ENCODE peak calls at places on chromosomes 5 and 9, in five cellular contexts. G is SK-N-SH, U is A549, V is endothelial cell of umbilical vein, N is K562. R is an unnamed sample.

GRCh38 chr5:139147743-139148079 is 50.5 kb downstream of the SIL1 start:
- DNase-seq in G (peak; percentile 65), U (no peak), V (no peak), N (no peak), R (no peak)

GRCh38 chr9:88476491-88477271 is 58.3 kb upstream of the NXNL2 start:
- DNase-seq in G (no peak), U (no peak), V (no peak), N (no peak), R (no peak)

GRCh38 chr9:36976371-36977030 is 57.6 kb downstream of the PAX5 start:
- DNase-seq in G (no peak), U (peak; percentile 20), V (no peak), N (no peak), R (no peak)

GRCh38 chr5:13708432-13708831 is 236.1 kb downstream of the DNAH5 start:
- DNase-seq in G (no peak), U (no peak), V (no peak), N (no peak), R (no peak)

GRCh38 chr9:125043631-125044030 is 99.7 kb downstream of the SCAI start:
- DNase-seq in G (no peak), U (no peak), V (no peak), N (no peak), R (no peak)

GRCh38 chr5:172575416-172575815 is 65.6 kb upstream of the NEURL1B start:
- DNase-seq in G (no peak), U (no peak), V (no peak), N (no peak), R (no peak)

GRCh38 chr5:127558273-127558672 is 40.8 kb downstream of the PRRC1 start:
- DNase-seq in G (no peak), U (no peak), V (no peak), N (no peak), R (no peak)

GRCh38 chr9:89466451-89467277 is 31.2 kb downstream of the SEMA4D start:
- DNase-seq in G (no peak), U (no peak), V (no peak), N (no peak), R (no peak)

GRCh38 chr5:150154618-150155134 is 969 bp downstream of the PDGFRB start:
- DNase-seq in G (no peak), U (no peak), V (no peak), N (no peak), R (no peak)

GRCh38 chr5:35058395-35058794 is 10.6 kb upstream of the AGXT2 start:
- DNase-seq in G (no peak), U (no peak), V (no peak), N (no peak), R (no peak)

GRCh38 chr9:70534058-70534457 is 119.6 kb upstream of the KLF9 start:
- DNase-seq in G (no peak), U (no peak), V (peak; percentile 80), N (no peak), R (no peak)

GRCh38 chr9:124149992-124150391 is 107.8 kb upstream of the NEK6 start:
- DNase-seq in G (no peak), U (no peak), V (no peak), N (no peak), R (peak; percentile 42)

GRCh38 chr9:136011703-136012496 is 50.7 kb upstream of the UBAC1 start:
- DNase-seq in G (peak; percentile 94), U (no peak), V (peak; percentile 70), N (peak; percentile 34), R (no peak)

GRCh38 chr9:137453643-137454081 is 5.5 kb downstream of the NSMF start:
- DNase-seq in G (peak; percentile 93), U (peak; percentile 57), V (peak; percentile 78), N (peak; percentile 72), R (peak; percentile 58)

GRCh38 chr9:131478421-131478868 is 24.3 kb upstream of the POMT1 start:
- DNase-seq in G (peak; percentile 86), U (peak; percentile 49), V (peak; percentile 29), N (peak; percentile 62), R (peak; percentile 40)

GRCh38 chr5:135108992-135109391 is 75.0 kb upstream of the PITX1 start:
- DNase-seq in G (no peak), U (no peak), V (no peak), N (no peak), R (no peak)

GRCh38 chr5:75678155-75678554 is 39.1 kb downstream of the POC5 start:
- DNase-seq in G (no peak), U (no peak), V (no peak), N (no peak), R (no peak)

GRCh38 chr9:79694676-79695400 is 123.1 kb downstream of the TLE4 start:
- DNase-seq in G (no peak), U (no peak), V (no peak), N (no peak), R (no peak)

GRCh38 chr5:65722575-65723424 is 795 bp downstream of the NLN start:
- DNase-seq in G (peak; percentile 73), U (peak; percentile 73), V (peak; percentile 55), N (peak; percentile 72), R (peak; percentile 80)

GRCh38 chr5:4905674-4906528 is 234.2 kb upstream of the ADAMTS16 start:
- DNase-seq in G (peak; percentile 21), U (no peak), V (no peak), N (peak; percentile 19), R (no peak)

GRCh38 chr5:152178350-152178699 is 226.8 kb downstream of the NMUR2 start:
- DNase-seq in G (no peak), U (no peak), V (no peak), N (no peak), R (no peak)

GRCh38 chr5:142821733-142822487 is 51.7 kb downstream of the ARHGAP26 start:
- DNase-seq in G (no peak), U (peak; percentile 80), V (peak; percentile 77), N (peak; percentile 9), R (peak; percentile 90)

GRCh38 chr5:15757103-15757502 is 257.1 kb downstream of the FBXL7 start:
- DNase-seq in G (no peak), U (no peak), V (no peak), N (no peak), R (no peak)

GRCh38 chr5:53276825-53277224 is 167.3 kb upstream of the MOCS2 start:
- DNase-seq in G (no peak), U (no peak), V (no peak), N (no peak), R (no peak)

GRCh38 chr5:95858661-95859326 is 36.3 kb upstream of the GLRX start:
- DNase-seq in G (peak; percentile 93), U (peak; percentile 94), V (peak; percentile 99), N (peak; percentile 90), R (peak; percentile 95)
- H3K4me3 ChIP-seq in G (peak overlapping the region; percentile 36), U (peak overlapping the region; percentile 16), V (peak overlapping the region; percentile 1), N (no peak overlapping the region), R (no peak overlapping the region)

GRCh38 chr9:98850851-98851729 is 43.6 kb downstream of the GALNT12 start:
- DNase-seq in G (no peak), U (no peak), V (no peak), N (peak; percentile 85), R (no peak)

GRCh38 chr9:98848450-98849149 is 41.1 kb downstream of the GALNT12 start:
- DNase-seq in G (peak; percentile 82), U (peak; percentile 87), V (peak; percentile 80), N (peak; percentile 93), R (peak; percentile 84)

GRCh38 chr9:98842510-98842909 is 35.0 kb downstream of the GALNT12 start:
- DNase-seq in G (no peak), U (no peak), V (no peak), N (no peak), R (no peak)

GRCh38 chr9:98846081-98846480 is 38.6 kb downstream of the GALNT12 start:
- DNase-seq in G (no peak), U (no peak), V (no peak), N (no peak), R (no peak)

GRCh38 chr9:98846879-98847278 is 39.4 kb downstream of the GALNT12 start:
- DNase-seq in G (no peak), U (no peak), V (no peak), N (no peak), R (no peak)
- TF ChIP-seq MAX in G (no peak), U (no peak), V (no peak), N (no peak), R (no peak)

GRCh38 chr9:13904746-13905145 is 409.2 kb downstream of the NFIB start:
- DNase-seq in G (no peak), U (no peak), V (peak; percentile 44), N (no peak), R (no peak)
- TF ChIP-seq CTCF in G (no peak), U (no peak), V (no peak), N (no peak), R (no peak)

DNA sequence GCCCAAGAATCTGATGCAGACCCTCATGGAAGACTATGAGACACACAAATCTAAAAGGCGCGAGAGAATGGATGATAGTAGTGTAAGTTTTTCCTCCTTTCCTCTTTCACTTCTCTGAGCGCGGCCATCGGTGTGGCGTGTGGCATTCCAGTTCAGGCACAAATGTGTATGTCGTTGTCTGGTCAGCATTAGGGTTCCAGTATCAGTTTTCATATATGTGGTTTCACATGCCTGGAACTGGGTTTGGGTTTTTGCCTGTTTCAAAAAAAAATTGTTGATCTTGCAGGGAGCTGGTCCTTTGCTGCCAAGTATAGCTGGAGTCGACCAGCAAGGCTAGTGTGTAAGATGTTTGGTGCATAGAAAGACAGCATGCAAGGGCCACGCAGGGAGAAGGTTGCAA is 51.5 kb downstream of the C9orf152 start:
- DNase-seq in G (no peak), U (no peak), V (no peak), N (no peak), R (no peak)
- H3K4me3 ChIP-seq in G (no peak overlapping the region), U (no peak overlapping the region), V (no peak overlapping the region), N (no peak overlapping the region), R (no peak overlapping the region)

GRCh38 chr5:16992006-16992405 is 55.9 kb upstream of the MYO10 start:
- DNase-seq in G (no peak), U (no peak), V (peak; percentile 56), N (no peak), R (no peak)

GRCh38 chr5:16995372-16995771 is 59.3 kb upstream of the MYO10 start:
- DNase-seq in G (no peak), U (no peak), V (peak; percentile 89), N (no peak), R (no peak)

GRCh38 chr5:16992444-16992843 is 56.4 kb upstream of the MYO10 start:
- DNase-seq in G (no peak), U (no peak), V (peak; percentile 86), N (no peak), R (peak; percentile 27)

GRCh38 chr5:17000296-17000939 is 64.3 kb upstream of the MYO10 start:
- DNase-seq in G (no peak), U (peak; percentile 64), V (peak; percentile 77), N (no peak), R (no peak)

DNA sequence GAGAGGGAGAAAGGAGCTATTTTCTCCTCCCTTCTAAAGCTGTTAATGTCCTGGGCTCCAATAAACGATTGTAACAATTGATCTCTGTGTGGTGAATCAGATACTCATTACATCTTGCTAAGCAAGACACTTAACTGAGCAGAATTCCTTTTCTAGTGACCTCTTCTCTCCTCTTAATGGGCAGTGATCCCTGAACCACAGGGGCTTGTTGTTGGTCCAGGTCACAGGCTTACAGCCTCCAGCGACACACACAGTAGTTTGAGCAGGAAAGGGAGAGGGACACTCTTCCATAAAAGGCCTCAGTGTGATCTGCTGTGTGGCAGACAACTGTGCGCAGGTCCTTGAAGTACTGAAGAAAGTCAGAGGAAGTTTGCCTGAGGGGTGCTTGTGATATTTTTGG is 58.5 kb upstream of the MYO10 start:
- DNase-seq in G (no peak), U (no peak), V (peak; percentile 46), N (no peak), R (no peak)
- TF ChIP-seq MAX in G (no peak), U (no peak), V (no peak), N (no peak), R (no peak)

R was measured in NB4.